ENCODE peak calls at places on chromosomes 4 and X, in seven cellular contexts. E, Y, M, J, H, G and O are unnamed samples.

GRCh38 chr4:159429693-159430035 is 326.8 kb downstream of the RAPGEF2 start:
- DNase-seq in E (no peak), Y (no peak), M (no peak), J (no peak), H (no peak), G (no peak), O (no peak)

GRCh38 chr4:152028131-152028530 is 267.3 kb upstream of the GATB start:
- DNase-seq in E (no peak), Y (no peak), M (no peak), J (no peak), H (no peak), G (no peak), O (no peak)

GRCh38 chr4:40289366-40290188 is 45.6 kb upstream of the CHRNA9 start:
- DNase-seq in E (no peak), Y (no peak), M (peak; percentile 29), J (peak; percentile 51), H (no peak), G (no peak), O (no peak)

GRCh38 chr4:186606593-186606992 is 51.2 kb upstream of the MTNR1A start:
- DNase-seq in E (no peak), Y (no peak), M (peak; percentile 86), J (no peak), H (no peak), G (no peak), O (no peak)

GRCh38 chrX:153573999-153574398 is 24.9 kb downstream of the CCNQ start:
- DNase-seq in E (peak; percentile 10), Y (no peak), M (peak; percentile 2), J (no peak), H (no peak), G (no peak), O (no peak)

GRCh38 chr4:113945906-113946305 is 33.5 kb downstream of the ARSJ start:
- DNase-seq in E (no peak), Y (no peak), M (no peak), J (no peak), H (no peak), G (no peak), O (no peak)

GRCh38 chrX:31366076-31366475 is 294.2 kb upstream of the FTHL17 start:
- DNase-seq in E (no peak), Y (no peak), M (no peak), J (no peak), H (no peak), G (peak; percentile 67), O (no peak)

GRCh38 chrX:1108451-1109445 is 103.7 kb downstream of the CRLF2 start:
- DNase-seq in E (no peak), Y (no peak), M (no peak), J (no peak), H (no peak), G (no peak), O (no peak)

GRCh38 chr4:153733751-153734448 is 25.9 kb downstream of the RNF175 start:
- DNase-seq in E (no peak), Y (no peak), M (no peak), J (no peak), H (no peak), G (no peak), O (no peak)

GRCh38 chr4:180675368-180675675 is 1567.9 kb upstream of the TENM3 start:
- DNase-seq in E (no peak), Y (no peak), M (no peak), J (no peak), H (no peak), G (no peak), O (no peak)

GRCh38 chr4:100742045-100742444 is 224.2 kb upstream of the EMCN start:
- DNase-seq in E (no peak), Y (no peak), M (peak; percentile 78), J (no peak), H (no peak), G (peak; percentile 21), O (peak; percentile 2)

GRCh38 chrX:69262036-69262905 is 97.0 kb upstream of the PJA1 start:
- DNase-seq in E (no peak), Y (no peak), M (peak; percentile 27), J (no peak), H (no peak), G (no peak), O (no peak)

GRCh38 chrX:65451663-65452062 is 82.9 kb downstream of the LAS1L start:
- DNase-seq in E (peak; percentile 14), Y (no peak), M (peak; percentile 44), J (peak; percentile 29), H (no peak), G (peak; percentile 10), O (peak; percentile 23)

GRCh38 chr4:52951016-52951415 is 88.9 kb downstream of the RASL11B start:
- DNase-seq in E (no peak), Y (no peak), M (no peak), J (no peak), H (no peak), G (no peak), O (no peak)

GRCh38 chr4:54575919-54576318 is 81.8 kb upstream of the KIT start:
- DNase-seq in E (no peak), Y (no peak), M (peak; percentile 81), J (no peak), H (no peak), G (no peak), O (no peak)

GRCh38 chrX:110022555-110023448 is 19.9 kb downstream of the TMEM164 start:
- DNase-seq in E (no peak), Y (no peak), M (no peak), J (no peak), H (no peak), G (no peak), O (no peak)

GRCh38 chr4:74930166-74930565 is 2.8 kb upstream of the PARM1 start:
- DNase-seq in E (no peak), Y (no peak), M (no peak), J (no peak), H (no peak), G (no peak), O (no peak)

GRCh38 chrX:13955975-13956374 is 73.7 kb downstream of the GEMIN8 start:
- DNase-seq in E (no peak), Y (no peak), M (no peak), J (no peak), H (no peak), G (no peak), O (no peak)

GRCh38 chr4:74659576-74660411 is 134.5 kb downstream of the BTC start:
- DNase-seq in E (peak; percentile 15), Y (no peak), M (peak; percentile 99), J (peak; percentile 36), H (no peak), G (peak; percentile 98), O (no peak)

GRCh38 chr4:120939693-120940092 is 17.2 kb upstream of the PRDM5 start:
- DNase-seq in E (no peak), Y (no peak), M (no peak), J (no peak), H (no peak), G (no peak), O (no peak)

GRCh38 chrX:38600089-38600755 is 38.9 kb downstream of the TSPAN7 start:
- DNase-seq in E (no peak), Y (no peak), M (no peak), J (no peak), H (no peak), G (no peak), O (no peak)

GRCh38 chrX:7943600-7944245 is 16.5 kb upstream of the PNPLA4 start:
- DNase-seq in E (no peak), Y (no peak), M (peak; percentile 79), J (no peak), H (no peak), G (no peak), O (no peak)

GRCh38 chr4:24488399-24489164 is 95.8 kb downstream of the DHX15 start:
- DNase-seq in E (peak; percentile 86), Y (peak; percentile 58), M (peak; percentile 69), J (peak; percentile 45), H (peak; percentile 43), G (peak; percentile 47), O (peak; percentile 18)

GRCh38 chrX:40434947-40435346 is 145.8 kb upstream of the ATP6AP2 start:
- DNase-seq in E (no peak), Y (peak; percentile 55), M (no peak), J (peak; percentile 50), H (no peak), G (no peak), O (peak; percentile 78)

GRCh38 chr4:3868146-3868840 is 102.1 kb downstream of the ADRA2C start:
- DNase-seq in E (no peak), Y (no peak), M (no peak), J (no peak), H (no peak), G (peak; percentile 16), O (no peak)

GRCh38 chrX:1511829-1512228 is 25.2 kb downstream of the P2RY8 start:
- DNase-seq in E (no peak), Y (no peak), M (no peak), J (no peak), H (no peak), G (no peak), O (no peak)

GRCh38 chr4:75745192-75745591 is 20.8 kb downstream of the USO1 start:
- DNase-seq in E (no peak), Y (no peak), M (peak; percentile 90), J (no peak), H (no peak), G (no peak), O (no peak)

GRCh38 chr4:76199664-76200211 is 13.9 kb downstream of the SCARB2 start:
- DNase-seq in E (peak; percentile 54), Y (peak; percentile 69), M (no peak), J (peak; percentile 39), H (no peak), G (no peak), O (peak; percentile 41)

GRCh38 chrX:68938244-68939004 is 109.6 kb downstream of the EFNB1 start:
- DNase-seq in E (no peak), Y (no peak), M (no peak), J (no peak), H (no peak), G (no peak), O (no peak)

GRCh38 chr4:2860391-2861348 is 17.0 kb downstream of the ADD1 start:
- DNase-seq in E (no peak), Y (no peak), M (no peak), J (no peak), H (no peak), G (no peak), O (no peak)

GRCh38 chr4:42787071-42787463 is 105.4 kb upstream of the GRXCR1 start:
- DNase-seq in E (no peak), Y (no peak), M (no peak), J (no peak), H (no peak), G (no peak), O (no peak)

GRCh38 chr4:96599752-96600151 is 759.9 kb downstream of the PDHA2 start:
- DNase-seq in E (no peak), Y (no peak), M (no peak), J (no peak), H (no peak), G (no peak), O (no peak)

GRCh38 chrX:19889582-19890342 is 2.4 kb upstream of the SH3KBP1 start:
- DNase-seq in E (peak; percentile 77), Y (no peak), M (peak; percentile 82), J (no peak), H (peak; percentile 50), G (peak; percentile 69), O (no peak)

GRCh38 chr4:155708782-155709181 is 42.1 kb downstream of the GUCY1A1 start:
- DNase-seq in E (no peak), Y (no peak), M (no peak), J (no peak), H (no peak), G (no peak), O (no peak)